ENCODE peak calls at places on chromosomes 3 and 15, in five cellular contexts. K is right cardiac atrium; U is transverse colon; D is CD8-positive, alpha-beta memory T cell; N is heart left ventricle. W is an unnamed sample. For H3K27me3, the result is how much of the 10 kb centered on the place peaks cover.

GRCh38 chr3:104909721-104910120 is 457.0 kb upstream of the ALCAM start:
- DNase-seq in K (no peak), U (no peak), D (no peak), N (no peak), W (no peak)

GRCh38 chr3:192855434-192855833 is 62.2 kb downstream of the MB21D2 start:
- DNase-seq in K (no peak), U (no peak), D (no peak), N (no peak), W (no peak)

GRCh38 chr3:144085964-144086363 is 114.3 kb downstream of the DIPK2A start:
- DNase-seq in K (no peak), U (no peak), D (no peak), N (no peak), W (no peak)

GRCh38 chr15:48553559-48553958 is 92.0 kb downstream of the FBN1 start:
- DNase-seq in K (no peak), U (no peak), D (no peak), N (no peak), W (no peak)

GRCh38 chr3:194565597-194566190 is 67.5 kb downstream of the TMEM44 start:
- DNase-seq in K (no peak), U (no peak), D (no peak), N (no peak), W (no peak)

GRCh38 chr15:48315041-48315440 is 16.2 kb upstream of the DUT start:
- DNase-seq in K (no peak), U (no peak), D (no peak), N (no peak), W (no peak)

GRCh38 chr3:61936344-61936937 is 375.1 kb downstream of the PTPRG start:
- DNase-seq in K (peak), U (peak), D (no peak), N (no peak), W (no peak)

GRCh38 chr3:182979719-182980191 is 583 bp downstream of the DCUN1D1 start:
- DNase-seq in K (peak), U (peak), D (peak), N (peak), W (no peak)

GRCh38 chr3:128486692-128487537 is 6.1 kb downstream of the GATA2 start:
- DNase-seq in K (peak), U (no peak), D (peak), N (peak), W (no peak)

GRCh38 chr3:16262195-16262594 is 2.5 kb downstream of the DPH3 start:
- DNase-seq in K (no peak), U (no peak), D (no peak), N (no peak), W (no peak)

GRCh38 chr15:87500240-87500639 is 756.3 kb downstream of the NTRK3 start:
- DNase-seq in K (no peak), U (no peak), D (no peak), N (no peak), W (no peak)

GRCh38 chr3:101890716-101891115 is 41.4 kb downstream of the NFKBIZ start:
- DNase-seq in K (no peak), U (no peak), D (no peak), N (no peak), W (no peak)

GRCh38 chr15:62244762-62245161 is 79.7 kb upstream of the C2CD4B start:
- DNase-seq in K (no peak), U (no peak), D (no peak), N (no peak), W (no peak)

GRCh38 chr3:119304201-119304713 is 10.1 kb downstream of the ARHGAP31 start:
- DNase-seq in K (no peak), U (no peak), D (no peak), N (no peak), W (no peak)

GRCh38 chr3:186002884-186003472 is 65.2 kb upstream of the TRA2B start:
- DNase-seq in K (no peak), U (no peak), D (no peak), N (no peak), W (no peak)

GRCh38 chr15:40314723-40315276 is 7.1 kb upstream of the PLCB2 start:
- DNase-seq in K (no peak), U (no peak), D (no peak), N (no peak), W (no peak)

GRCh38 chr3:24195504-24196230 is 250.6 kb downstream of the NR1D2 start:
- DNase-seq in K (no peak), U (no peak), D (no peak), N (no peak), W (no peak)

GRCh38 chr15:80461370-80462060 is 57.3 kb downstream of the ARNT2 start:
- DNase-seq in K (peak), U (no peak), D (no peak), N (no peak), W (no peak)

GRCh38 chr3:166788936-166789335 is 591.2 kb downstream of the ZBBX start:
- DNase-seq in K (no peak), U (no peak), D (no peak), N (no peak), W (no peak)

GRCh38 chr15:56608140-56608778 is 125.0 kb downstream of the ZNF280D start:
- DNase-seq in K (no peak), U (no peak), D (no peak), N (no peak), W (no peak)

GRCh38 chr15:73319460-73320245 is 49.1 kb downstream of the HCN4 start:
- DNase-seq in K (no peak), U (no peak), D (no peak), N (no peak), W (no peak)

GRCh38 chr3:177516130-177517011 is 319.1 kb upstream of the TBL1XR1 start:
- DNase-seq in K (peak), U (no peak), D (no peak), N (peak), W (no peak)

GRCh38 chr3:45917146-45917885 is 25.9 kb upstream of the CXCR6 start:
- DNase-seq in K (no peak), U (no peak), D (no peak), N (no peak), W (no peak)

GRCh38 chr3:39255503-39256325 is 24.1 kb downstream of the CX3CR1 start:
- DNase-seq in K (peak), U (peak), D (no peak), N (peak), W (peak)

GRCh38 chr15:70604671-70605070 is 158.7 kb downstream of the UACA start:
- DNase-seq in K (peak), U (no peak), D (no peak), N (no peak), W (no peak)

GRCh38 chr15:88904808-88905327 is 8.3 kb downstream of the MFGE8 start:
- DNase-seq in K (peak), U (peak), D (peak), N (peak), W (peak)

GRCh38 chr15:84910928-84911623 is 26.6 kb downstream of the SLC28A1 start:
- DNase-seq in K (peak), U (peak), D (no peak), N (no peak), W (no peak)

GRCh38 chr3:157906627-157907026 is 199.6 kb downstream of the SHOX2 start:
- DNase-seq in K (no peak), U (no peak), D (no peak), N (no peak), W (no peak)

GRCh38 chr3:143970773-143971366 is 753 bp upstream of the DIPK2A start:
- DNase-seq in K (peak), U (peak), D (no peak), N (peak), W (peak)

GRCh38 chr15:101689901-101690300 is 34.4 kb downstream of the TARS3 start:
- DNase-seq in K (no peak), U (no peak), D (no peak), N (no peak), W (no peak)

GRCh38 chr3:103295974-103296570 is 861.3 kb downstream of the ZPLD1 start:
- DNase-seq in K (no peak), U (no peak), D (no peak), N (no peak), W (no peak)

GRCh38 chr3:42502429-42503250 is at the start of gene VIPR1:
- DNase-seq in K (peak), U (peak), D (peak), N (peak), W (peak)

GRCh38 chr15:98941595-98942255 is 65.9 kb downstream of the PGPEP1L start:
- DNase-seq in K (no peak), U (no peak), D (no peak), N (no peak), W (no peak)

GRCh38 chr15:40291088-40291574 is 8.3 kb upstream of the ANKRD63 start:
- DNase-seq in K (peak), U (peak), D (no peak), N (no peak), W (no peak)

GRCh38 chr3:62044874-62045273 is 328.5 kb downstream of the FEZF2 start:
- DNase-seq in K (no peak), U (no peak), D (no peak), N (no peak), W (no peak)

GRCh38 chr3:152268501-152269422 is at the start of gene MBNL1:
- DNase-seq in K (peak), U (peak), D (peak), N (peak), W (peak)

GRCh38 chr3:39330824-39331223 is 1.3 kb downstream of the CCR8 start:
- DNase-seq in K (no peak), U (no peak), D (no peak), N (no peak), W (no peak)

GRCh38 chr3:168040624-168041208 is 55.0 kb downstream of the GOLIM4 start:
- DNase-seq in K (no peak), U (no peak), D (no peak), N (no peak), W (no peak)

GRCh38 chr15:64634576-64635485 is 140.6 kb downstream of the RBPMS2 start:
- DNase-seq in K (no peak), U (no peak), D (peak), N (no peak), W (no peak)

DNA sequence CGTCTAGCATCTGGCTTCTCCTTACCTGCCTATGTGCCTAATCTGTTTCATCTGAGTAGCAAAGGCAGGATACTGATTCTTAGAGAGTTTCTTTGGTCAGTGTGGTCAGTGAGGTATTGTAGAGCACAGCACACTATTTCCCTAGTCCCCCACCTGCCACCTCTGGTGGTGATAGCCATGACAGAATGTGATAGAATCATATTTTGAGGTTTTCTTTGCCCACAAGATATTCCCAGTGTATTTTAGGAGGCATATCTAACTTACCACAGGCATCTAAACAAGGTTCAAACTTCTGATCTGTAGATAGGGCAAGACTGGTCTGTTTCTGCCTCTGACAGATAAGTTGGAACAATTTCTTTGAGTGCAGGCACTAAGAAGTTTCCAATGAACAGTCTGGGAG is 188.0 kb downstream of the SOX2 start:
- DNase-seq in K (no peak), U (no peak), D (no peak), N (no peak), W (no peak)
- H3K4me3 ChIP-seq in K (no peak), U (no peak), D (no peak), N (no peak), W (no peak)

DNA sequence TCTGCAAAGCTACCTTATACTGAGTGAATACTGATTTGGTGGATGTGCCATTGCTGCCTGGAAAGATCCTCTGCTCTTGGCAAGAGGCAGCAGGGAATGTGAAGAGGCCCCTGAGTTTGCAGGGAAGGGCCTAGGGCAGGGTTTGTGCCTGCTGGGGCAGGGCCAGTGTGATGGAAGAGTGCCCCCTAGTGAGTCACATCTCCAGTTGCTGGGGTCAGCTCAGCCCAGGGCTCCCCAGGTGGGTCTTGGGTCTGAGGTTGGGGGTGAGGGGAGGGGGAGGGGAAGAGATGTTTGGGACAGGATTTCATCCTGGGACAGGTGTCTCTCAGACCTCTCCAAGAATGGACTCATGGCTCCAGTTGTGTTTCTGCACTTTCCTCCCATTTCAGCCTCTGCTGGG is 4.1 kb upstream of the AMOTL2 start:
- DNase-seq in K (no peak), U (peak), D (peak), N (peak), W (no peak)
- H3K27me3 ChIP-seq in K (under half), U (under half), D (under half), N (under half), W (under half)

GRCh38 chr3:172635588-172635987 is 75.3 kb downstream of the NCEH1 start:
- DNase-seq in K (no peak), U (no peak), D (no peak), N (no peak), W (no peak)

GRCh38 chr3:172630316-172630715 is 80.6 kb downstream of the NCEH1 start:
- DNase-seq in K (no peak), U (no peak), D (no peak), N (no peak), W (no peak)

GRCh38 chr3:172629470-172629869 is 81.4 kb downstream of the NCEH1 start:
- DNase-seq in K (no peak), U (no peak), D (no peak), N (no peak), W (no peak)

GRCh38 chr3:172640751-172641150 is 70.1 kb downstream of the NCEH1 start:
- DNase-seq in K (no peak), U (no peak), D (no peak), N (no peak), W (no peak)

DNA sequence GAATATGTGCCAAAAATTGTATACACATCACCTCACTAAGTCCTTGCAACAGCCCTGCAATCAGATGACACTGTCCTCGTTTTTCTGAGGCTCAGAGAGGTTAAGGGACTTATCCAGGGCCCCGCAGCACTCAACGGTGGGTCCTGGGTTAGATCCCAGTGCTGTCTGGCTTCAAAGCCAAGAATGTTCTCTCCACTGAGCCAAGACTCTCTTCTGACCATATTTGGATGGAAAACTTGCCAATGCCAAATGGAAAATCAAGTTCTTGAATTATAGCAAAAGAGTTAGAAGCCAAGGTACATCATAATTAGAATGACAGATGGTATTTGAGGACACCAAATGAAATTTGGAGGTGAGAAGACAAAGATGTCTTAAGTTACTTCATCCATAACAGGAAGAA is 75.9 kb downstream of the NCEH1 start:
- DNase-seq in K (no peak), U (no peak), D (no peak), N (no peak), W (no peak)
- H3K4me3 ChIP-seq in K (no peak), U (no peak), D (no peak), N (no peak), W (no peak)

GRCh38 chr3:138323971-138324370 is 5.7 kb downstream of the NME9 start:
- DNase-seq in K (no peak), U (no peak), D (no peak), N (no peak), W (no peak)
- H3K27me3 ChIP-seq in K (under half), U (under half), D (under half), N (under half), W (under half)

DNA sequence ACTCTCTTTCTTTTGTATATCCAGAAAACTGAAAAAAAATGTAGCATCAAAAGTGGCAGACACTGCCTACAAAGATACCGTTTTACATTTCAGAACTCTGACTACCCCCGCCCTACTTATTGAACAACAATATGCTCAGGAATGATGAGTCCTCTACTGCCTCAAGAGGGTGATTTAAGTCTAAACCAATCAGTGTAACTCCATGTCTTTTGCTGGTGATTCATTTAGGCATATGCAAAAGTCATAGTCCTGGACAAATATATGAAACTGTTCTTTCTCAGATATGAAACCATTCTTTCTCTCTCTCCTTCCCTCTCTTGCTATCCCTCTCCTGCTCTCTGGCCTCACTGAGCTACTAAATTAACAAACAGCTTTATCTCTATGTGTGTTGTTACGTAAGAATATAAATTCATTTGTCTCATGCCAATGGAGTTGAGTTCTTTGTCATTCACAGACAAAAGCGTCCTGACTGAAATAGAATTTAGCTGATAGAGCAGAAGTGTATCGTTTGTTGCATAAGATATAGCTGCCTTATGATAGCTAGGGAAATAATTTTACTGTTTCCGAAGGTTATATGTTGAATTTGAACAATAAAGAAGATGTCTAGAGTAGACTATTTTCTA is 133.7 kb upstream of the OSTN start:
- DNase-seq in K (no peak), U (no peak), D (no peak), N (no peak), W (no peak)
- H3K4me3 ChIP-seq in K (no peak), U (no peak), D (no peak), N (no peak), W (no peak)

W was measured in esophagus squamous epithelium.